ENCODE peak calls at places on chromosomes 4 and X, in six cellular contexts. One of them, this sample, is unnamed.

GRCh38 chr4:186725422-186726149 is 1.9 kb upstream of the FAT1 start:
- DNase-seq in GM06990: no peak
- DNase-seq in colonic mucosa: peak; percentile 87
- DNase-seq in BE2C: peak; percentile 44
- DNase-seq in MCF 10A: peak; percentile 83
- DNase-seq in fibroblast of lung: peak; percentile 91
- DNase-seq in this sample: no peak

GRCh38 chrX:36573720-36574119 is 434.4 kb upstream of the FAM47C start:
- DNase-seq in colonic mucosa: no peak
- DNase-seq in BE2C: peak; percentile 5
- DNase-seq in GM06990: no peak
- DNase-seq in fibroblast of lung: no peak
- DNase-seq in MCF 10A: no peak
- DNase-seq in this sample: no peak

GRCh38 chr4:183348706-183349659 is 26.8 kb upstream of the CLDN24 start:
- DNase-seq in MCF 10A: peak; percentile 56
- DNase-seq in BE2C: no peak
- DNase-seq in GM06990: no peak
- DNase-seq in fibroblast of lung: peak; percentile 96
- DNase-seq in colonic mucosa: no peak
- DNase-seq in this sample: no peak

GRCh38 chr4:137740192-137740591 is 207.9 kb upstream of the PCDH18 start:
- DNase-seq in colonic mucosa: no peak
- DNase-seq in MCF 10A: no peak
- DNase-seq in BE2C: no peak
- DNase-seq in GM06990: no peak
- DNase-seq in fibroblast of lung: peak; percentile 39
- DNase-seq in this sample: no peak

GRCh38 chr4:36244257-36245084 is at the start of gene ARAP2:
- DNase-seq in colonic mucosa: peak; percentile 47
- DNase-seq in BE2C: no peak
- DNase-seq in fibroblast of lung: peak; percentile 12
- DNase-seq in MCF 10A: peak; percentile 62
- DNase-seq in GM06990: peak; percentile 87
- DNase-seq in this sample: peak; percentile 74

GRCh38 chr4:105274504-105274903 is 127.8 kb downstream of the TET2 start:
- DNase-seq in BE2C: no peak
- DNase-seq in colonic mucosa: no peak
- DNase-seq in fibroblast of lung: no peak
- DNase-seq in GM06990: no peak
- DNase-seq in MCF 10A: no peak
- DNase-seq in this sample: no peak

GRCh38 chrX:12115377-12115776 is 22.9 kb upstream of the FRMPD4 start:
- DNase-seq in MCF 10A: peak; percentile 35
- DNase-seq in BE2C: no peak
- DNase-seq in GM06990: no peak
- DNase-seq in colonic mucosa: no peak
- DNase-seq in fibroblast of lung: no peak
- DNase-seq in this sample: no peak

GRCh38 chr4:129839687-129840086 is 743.7 kb downstream of the C4orf33 start:
- DNase-seq in fibroblast of lung: no peak
- DNase-seq in BE2C: no peak
- DNase-seq in GM06990: no peak
- DNase-seq in MCF 10A: peak; percentile 37
- DNase-seq in colonic mucosa: no peak
- DNase-seq in this sample: no peak

GRCh38 chr4:106422766-106423165 is 54.2 kb upstream of the GIMD1 start:
- DNase-seq in MCF 10A: no peak
- DNase-seq in fibroblast of lung: no peak
- DNase-seq in GM06990: no peak
- DNase-seq in colonic mucosa: no peak
- DNase-seq in BE2C: no peak
- DNase-seq in this sample: no peak

GRCh38 chr4:27278615-27279014 is 418.0 kb downstream of the STIM2 start:
- DNase-seq in fibroblast of lung: peak; percentile 6
- DNase-seq in BE2C: no peak
- DNase-seq in GM06990: no peak
- DNase-seq in MCF 10A: peak; percentile 62
- DNase-seq in colonic mucosa: peak; percentile 20
- DNase-seq in this sample: no peak

GRCh38 chrX:153611298-153612095 is 12.6 kb upstream of the CCNQ start:
- DNase-seq in GM06990: no peak
- DNase-seq in colonic mucosa: no peak
- DNase-seq in fibroblast of lung: no peak
- DNase-seq in BE2C: no peak
- DNase-seq in MCF 10A: no peak
- DNase-seq in this sample: no peak

GRCh38 chr4:158208931-158209640 is 1.2 kb upstream of the TMEM144 start:
- DNase-seq in fibroblast of lung: no peak
- DNase-seq in colonic mucosa: no peak
- DNase-seq in BE2C: no peak
- DNase-seq in GM06990: no peak
- DNase-seq in MCF 10A: no peak
- DNase-seq in this sample: no peak

GRCh38 chr4:93475730-93476129 is 352.8 kb upstream of the ATOH1 start:
- DNase-seq in GM06990: no peak
- DNase-seq in colonic mucosa: no peak
- DNase-seq in fibroblast of lung: peak; percentile 6
- DNase-seq in BE2C: no peak
- DNase-seq in MCF 10A: peak; percentile 49
- DNase-seq in this sample: no peak

GRCh38 chrX:46587158-46587557 is 13.6 kb downstream of the CHST7 start:
- DNase-seq in fibroblast of lung: no peak
- DNase-seq in BE2C: no peak
- DNase-seq in MCF 10A: peak; percentile 49
- DNase-seq in colonic mucosa: no peak
- DNase-seq in GM06990: peak; percentile 58
- DNase-seq in this sample: no peak

GRCh38 chr4:142077048-142077447 is 440.7 kb downstream of the IL15 start:
- DNase-seq in BE2C: no peak
- DNase-seq in fibroblast of lung: no peak
- DNase-seq in colonic mucosa: no peak
- DNase-seq in GM06990: no peak
- DNase-seq in MCF 10A: no peak
- DNase-seq in this sample: no peak

GRCh38 chr4:80266267-80266901 is at the start of gene FGF5:
- DNase-seq in colonic mucosa: no peak
- DNase-seq in GM06990: peak; percentile 62
- DNase-seq in MCF 10A: peak; percentile 66
- DNase-seq in BE2C: peak; percentile 48
- DNase-seq in fibroblast of lung: peak; percentile 87
- DNase-seq in this sample: no peak

GRCh38 chr4:181909368-181909767 is 333.8 kb upstream of the TENM3 start:
- DNase-seq in GM06990: no peak
- DNase-seq in MCF 10A: peak; percentile 69
- DNase-seq in BE2C: no peak
- DNase-seq in fibroblast of lung: peak; percentile 87
- DNase-seq in colonic mucosa: no peak
- DNase-seq in this sample: no peak

GRCh38 chr4:123599920-123600394 is 203.4 kb downstream of the SPRY1 start:
- DNase-seq in MCF 10A: peak; percentile 37
- DNase-seq in fibroblast of lung: peak; percentile 17
- DNase-seq in colonic mucosa: peak; percentile 89
- DNase-seq in GM06990: peak; percentile 77
- DNase-seq in BE2C: peak; percentile 11
- DNase-seq in this sample: peak; percentile 14

GRCh38 chr4:108135549-108136209 is 33.1 kb downstream of the LEF1 start:
- DNase-seq in BE2C: no peak
- DNase-seq in fibroblast of lung: no peak
- DNase-seq in colonic mucosa: no peak
- DNase-seq in MCF 10A: peak; percentile 76
- DNase-seq in GM06990: no peak
- DNase-seq in this sample: no peak
- TF ChIP-seq CTCF in BE2C: no peak
- TF ChIP-seq CTCF in fibroblast of lung: no peak
- TF ChIP-seq CTCF in colonic mucosa: no peak
- TF ChIP-seq CTCF in MCF 10A: no peak
- TF ChIP-seq CTCF in GM06990: no peak
- TF ChIP-seq CTCF in this sample: no peak

GRCh38 chr4:6692379-6692778 is 1.3 kb upstream of the S100P start:
- DNase-seq in BE2C: no peak
- DNase-seq in fibroblast of lung: no peak
- DNase-seq in GM06990: no peak
- DNase-seq in colonic mucosa: no peak
- DNase-seq in MCF 10A: no peak
- DNase-seq in this sample: no peak
- TF ChIP-seq CTCF in BE2C: no peak
- TF ChIP-seq CTCF in fibroblast of lung: no peak
- TF ChIP-seq CTCF in GM06990: no peak
- TF ChIP-seq CTCF in colonic mucosa: no peak
- TF ChIP-seq CTCF in MCF 10A: no peak
- TF ChIP-seq CTCF in this sample: no peak

GRCh38 chr4:150750824-150751223 is 168.9 kb downstream of the MAB21L2 start:
- DNase-seq in MCF 10A: no peak
- DNase-seq in BE2C: no peak
- DNase-seq in GM06990: no peak
- DNase-seq in fibroblast of lung: no peak
- DNase-seq in colonic mucosa: no peak
- DNase-seq in this sample: no peak
- TF ChIP-seq CTCF in MCF 10A: no peak
- TF ChIP-seq CTCF in BE2C: no peak
- TF ChIP-seq CTCF in GM06990: no peak
- TF ChIP-seq CTCF in fibroblast of lung: no peak
- TF ChIP-seq CTCF in colonic mucosa: no peak
- TF ChIP-seq CTCF in this sample: no peak

DNA sequence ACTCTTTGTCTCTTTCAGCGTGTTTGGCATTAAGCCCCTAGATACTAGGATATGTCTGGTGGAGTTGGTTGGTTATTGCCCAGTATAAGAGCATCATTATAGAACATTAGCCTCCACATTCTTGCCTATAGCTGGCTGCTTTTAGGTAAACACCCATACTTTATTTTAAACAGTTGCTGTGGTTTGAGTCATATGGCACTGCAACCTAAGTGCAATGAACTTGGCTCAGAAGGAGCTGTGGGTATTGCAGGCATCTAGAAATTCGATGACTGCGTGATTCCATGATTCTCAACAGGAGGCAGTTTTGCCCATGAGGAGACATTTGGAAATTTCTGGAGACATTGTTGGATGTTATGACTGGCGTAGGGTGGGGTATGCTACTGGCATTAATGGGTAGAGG is 49.5 kb downstream of the DCLK2 start:
- DNase-seq in GM06990: no peak
- DNase-seq in MCF 10A: peak; percentile 43
- DNase-seq in colonic mucosa: no peak
- DNase-seq in BE2C: no peak
- DNase-seq in fibroblast of lung: peak; percentile 75
- DNase-seq in this sample: no peak
- TF ChIP-seq CTCF in GM06990: no peak
- TF ChIP-seq CTCF in MCF 10A: no peak
- TF ChIP-seq CTCF in colonic mucosa: no peak
- TF ChIP-seq CTCF in BE2C: no peak
- TF ChIP-seq CTCF in fibroblast of lung: peak; percentile 1
- TF ChIP-seq CTCF in this sample: no peak

GRCh38 chr4:83362492-83363329 is 28.1 kb upstream of the HPSE start:
- DNase-seq in BE2C: no peak
- DNase-seq in MCF 10A: peak; percentile 51
- DNase-seq in GM06990: no peak
- DNase-seq in colonic mucosa: peak; percentile 48
- DNase-seq in fibroblast of lung: peak; percentile 52
- DNase-seq in this sample: no peak
- TF ChIP-seq CTCF in BE2C: peak; percentile 40
- TF ChIP-seq CTCF in MCF 10A: peak; percentile 35
- TF ChIP-seq CTCF in GM06990: peak; percentile 48
- TF ChIP-seq CTCF in colonic mucosa: no peak
- TF ChIP-seq CTCF in fibroblast of lung: peak; percentile 55
- TF ChIP-seq CTCF in this sample: no peak

GRCh38 chr4:48015216-48015615 is 1.3 kb downstream of the CNGA1 start:
- DNase-seq in GM06990: no peak
- DNase-seq in colonic mucosa: no peak
- DNase-seq in MCF 10A: no peak
- DNase-seq in BE2C: no peak
- DNase-seq in fibroblast of lung: no peak
- DNase-seq in this sample: no peak

GRCh38 chr4:48008021-48008596 is 8.4 kb downstream of the CNGA1 start:
- DNase-seq in fibroblast of lung: no peak
- DNase-seq in GM06990: no peak
- DNase-seq in MCF 10A: peak; percentile 37
- DNase-seq in BE2C: no peak
- DNase-seq in colonic mucosa: no peak
- DNase-seq in this sample: no peak

GRCh38 chr4:48012819-48013218 is 3.7 kb downstream of the CNGA1 start:
- DNase-seq in fibroblast of lung: no peak
- DNase-seq in MCF 10A: no peak
- DNase-seq in BE2C: no peak
- DNase-seq in colonic mucosa: no peak
- DNase-seq in GM06990: no peak
- DNase-seq in this sample: no peak

GRCh38 chr4:48015678-48016077 is 803 bp downstream of the CNGA1 start:
- DNase-seq in fibroblast of lung: no peak
- DNase-seq in colonic mucosa: no peak
- DNase-seq in BE2C: no peak
- DNase-seq in MCF 10A: no peak
- DNase-seq in GM06990: no peak
- DNase-seq in this sample: no peak

GRCh38 chr4:48011722-48012121 is 4.8 kb downstream of the CNGA1 start:
- DNase-seq in GM06990: no peak
- DNase-seq in BE2C: no peak
- DNase-seq in MCF 10A: no peak
- DNase-seq in colonic mucosa: no peak
- DNase-seq in fibroblast of lung: no peak
- DNase-seq in this sample: no peak
- TF ChIP-seq CTCF in GM06990: no peak
- TF ChIP-seq CTCF in BE2C: no peak
- TF ChIP-seq CTCF in MCF 10A: no peak
- TF ChIP-seq CTCF in colonic mucosa: no peak
- TF ChIP-seq CTCF in fibroblast of lung: no peak
- TF ChIP-seq CTCF in this sample: no peak

This sample was measured in CD4-positive, alpha-beta T cell.